ENCODE peak calls at places on chromosomes 4 and X, in eight cellular contexts. P is NCI-H1436 treated with DMSO at 0.1 percent for 48 hours; K is activated gamma-delta T cell treated with Interleukin-2 at 50 U/mL for 16 hours; G is NCI-H460; Y is activated CD8-positive, alpha-beta memory T cell treated with anti-CD3 and anti-CD28 coated beads, Interleukin-2, amount 50 U/mL, for 4 hours; Z is substantia nigra; I is K562; W is HAP-1. C is an unnamed sample.

GRCh38 chrX:45771114-45771513 is 570.4 kb upstream of the DIPK2B start:
- DNase-seq in P (no peak), Y (no peak), K (no peak), Z (no peak), I (peak; percentile 6), G (peak; percentile 50), W (peak; percentile 39), C (no peak)

GRCh38 chr4:37981844-37982720 is 21.9 kb downstream of the PTTG2 start:
- DNase-seq in Z (no peak), Y (no peak), G (no peak), W (no peak), I (no peak), K (no peak), P (no peak), C (no peak)

GRCh38 chr4:40309250-40309774 is 25.8 kb upstream of the CHRNA9 start:
- DNase-seq in W (peak; percentile 94), Z (no peak), I (peak; percentile 77), P (no peak), Y (peak; percentile 91), K (peak; percentile 87), G (peak; percentile 84), C (no peak)

GRCh38 chr4:3371581-3372001 is 70.2 kb upstream of the HGFAC start:
- DNase-seq in I (no peak), Z (no peak), K (no peak), Y (no peak), G (no peak), W (no peak), P (no peak), C (no peak)

GRCh38 chr4:102263024-102263787 is 82.1 kb downstream of the SLC39A8 start:
- DNase-seq in P (no peak), W (peak; percentile 29), I (no peak), Y (no peak), G (peak; percentile 31), Z (no peak), K (no peak), C (no peak)

GRCh38 chr4:159101983-159102622 is 776 bp upstream of the RAPGEF2 start:
- DNase-seq in G (no peak), Y (no peak), Z (no peak), K (no peak), I (no peak), W (no peak), P (no peak), C (no peak)

GRCh38 chr4:44623687-44624086 is 27.7 kb downstream of the YIPF7 start:
- DNase-seq in G (no peak), K (no peak), Z (no peak), I (no peak), Y (no peak), P (no peak), W (no peak), C (no peak)

GRCh38 chr4:162274354-162274753 is 110.6 kb upstream of the FSTL5 start:
- DNase-seq in I (no peak), G (no peak), Y (no peak), Z (no peak), P (no peak), W (no peak), K (no peak), C (no peak)

GRCh38 chrX:12149670-12150407 is 11.6 kb downstream of the FRMPD4 start:
- DNase-seq in P (no peak), Y (no peak), G (no peak), I (no peak), W (no peak), K (no peak), Z (no peak), C (no peak)

GRCh38 chrX:31038585-31039326 is 33.1 kb downstream of the FTHL17 start:
- DNase-seq in G (peak; percentile 16), W (peak; percentile 68), I (peak; percentile 9), Y (no peak), Z (peak; percentile 5), K (no peak), P (no peak), C (no peak)

GRCh38 chrX:154355776-154356140 is 18.7 kb downstream of the FLNA start:
- DNase-seq in Y (no peak), W (no peak), Z (peak; percentile 13), I (no peak), P (no peak), K (no peak), G (no peak), C (no peak)

GRCh38 chrX:128518508-128518907 is 466.3 kb upstream of the ACTRT1 start:
- DNase-seq in Z (no peak), P (peak; percentile 2), I (no peak), W (no peak), Y (no peak), K (no peak), G (peak; percentile 16), C (no peak)

GRCh38 chrX:154649864-154650510 is 3.4 kb downstream of the CTAG2 start:
- DNase-seq in W (no peak), Y (no peak), Z (no peak), K (no peak), P (no peak), I (no peak), G (no peak), C (no peak)

C was measured in occipital lobe.